ENCODE peak calls at places on chromosome 13, in ten cellular contexts. L is cardiac fibroblast; Z is T-helper 1 cell; Y is activated CD4-positive, alpha-beta T cell treated with anti-CD3 and anti-CD28 coated beads for 48 hours; E is stimulated activated CD4-positive, alpha-beta T cell treated with anti-CD3 and anti-CD28 coated beads, TNF-alpha, amount 100 ng/mL, for 24 hours; V is fibroblast of the aortic adventitia; N is CD8-positive, alpha-beta memory T cell; R is T-cell; B is upper lobe of right lung; C is DMS153. S is an unnamed sample.

GRCh38 chr13:25300861-25301346 is 521 bp upstream of the NUP58 start:
- DNase-seq in L (no peak), Z (no peak), Y (peak), E (no peak), V (no peak), N (peak), R (no peak), B (peak), C (no peak), S (no peak)

GRCh38 chr13:22866221-22866620 is 314.6 kb upstream of the SGCG start:
- DNase-seq in L (no peak), Z (no peak), Y (no peak), E (no peak), V (no peak), N (no peak), R (no peak), B (no peak), C (no peak), S (no peak)

GRCh38 chr13:38866649-38867048 is 124.0 kb downstream of the STOML3 start:
- DNase-seq in L (no peak), Z (no peak), Y (no peak), E (no peak), V (no peak), N (no peak), R (no peak), B (no peak), C (no peak), S (no peak)

GRCh38 chr13:98576215-98576945 is 527 bp downstream of the STK24 start:
- DNase-seq in L (peak), Z (no peak), Y (peak), E (no peak), V (no peak), N (peak), R (peak), B (peak), C (no peak), S (peak)

GRCh38 chr13:73449258-73449657 is 390.5 kb downstream of the KLF5 start:
- DNase-seq in L (no peak), Z (no peak), Y (no peak), E (no peak), V (peak), N (no peak), R (no peak), B (no peak), C (no peak), S (no peak)

GRCh38 chr13:101242720-101243119 is 173.6 kb downstream of the NALCN start:
- DNase-seq in L (no peak), Z (no peak), Y (no peak), E (no peak), V (no peak), N (no peak), R (no peak), B (no peak), C (no peak), S (no peak)

GRCh38 chr13:99281811-99282263 is 23.7 kb upstream of the GPR18 start:
- DNase-seq in L (no peak), Z (peak), Y (peak), E (no peak), V (no peak), N (peak), R (peak), B (peak), C (no peak), S (peak)

GRCh38 chr13:43933378-43933777 is 53.7 kb downstream of the LACC1 start:
- DNase-seq in L (no peak), Z (no peak), Y (no peak), E (no peak), V (no peak), N (no peak), R (no peak), B (no peak), C (no peak), S (no peak)

GRCh38 chr13:27833206-27833605 is 40.9 kb downstream of the GSX1 start:
- DNase-seq in L (no peak), Z (no peak), Y (no peak), E (no peak), V (no peak), N (no peak), R (no peak), B (no peak), C (no peak), S (no peak)

GRCh38 chr13:69474286-69474685 is 633.3 kb upstream of the ATXN8OS start:
- DNase-seq in L (no peak), Z (no peak), Y (no peak), E (no peak), V (no peak), N (no peak), R (no peak), B (no peak), C (no peak), S (no peak)

GRCh38 chr13:48542581-48543341 is 9.9 kb upstream of the RCBTB2 start:
- DNase-seq in L (peak), Z (no peak), Y (no peak), E (no peak), V (no peak), N (no peak), R (no peak), B (peak), C (peak), S (no peak)

GRCh38 chr13:24892844-24893243 is 128.9 kb downstream of the RNF17 start:
- DNase-seq in L (no peak), Z (no peak), Y (no peak), E (no peak), V (no peak), N (no peak), R (no peak), B (no peak), C (no peak), S (no peak)

GRCh38 chr13:30932481-30933333 is at the start of gene TEX26:
- DNase-seq in L (peak), Z (no peak), Y (no peak), E (no peak), V (no peak), N (no peak), R (no peak), B (no peak), C (no peak), S (no peak)

GRCh38 chr13:38483623-38484022 is 134.0 kb downstream of the UFM1 start:
- DNase-seq in L (no peak), Z (no peak), Y (no peak), E (no peak), V (no peak), N (no peak), R (no peak), B (no peak), C (no peak), S (no peak)

GRCh38 chr13:46885018-46885417 is 11.8 kb downstream of the HTR2A start:
- DNase-seq in L (no peak), Z (no peak), Y (no peak), E (no peak), V (no peak), N (no peak), R (no peak), B (no peak), C (no peak), S (no peak)

GRCh38 chr13:24063281-24063851 is 97.2 kb upstream of the SPATA13 start:
- DNase-seq in L (peak), Z (no peak), Y (peak), E (no peak), V (no peak), N (no peak), R (no peak), B (no peak), C (no peak), S (no peak)

GRCh38 chr13:26475176-26476110 is 82.0 kb upstream of the WASF3 start:
- DNase-seq in L (no peak), Z (no peak), Y (no peak), E (no peak), V (no peak), N (no peak), R (no peak), B (no peak), C (no peak), S (no peak)

GRCh38 chr13:70580825-70581224 is 472.6 kb upstream of the KLHL1 start:
- DNase-seq in L (no peak), Z (no peak), Y (no peak), E (no peak), V (no peak), N (no peak), R (no peak), B (no peak), C (no peak), S (no peak)

GRCh38 chr13:75319244-75319643 is 162.7 kb downstream of the TBC1D4 start:
- DNase-seq in L (no peak), Z (no peak), Y (no peak), E (no peak), V (no peak), N (no peak), R (no peak), B (no peak), C (no peak), S (no peak)

GRCh38 chr13:37442996-37443395 is 155.6 kb downstream of the POSTN start:
- DNase-seq in L (peak), Z (no peak), Y (no peak), E (no peak), V (no peak), N (no peak), R (no peak), B (no peak), C (no peak), S (no peak)

GRCh38 chr13:21142766-21143165 is 33.6 kb downstream of the SKA3 start:
- DNase-seq in L (no peak), Z (no peak), Y (no peak), E (no peak), V (no peak), N (no peak), R (no peak), B (no peak), C (no peak), S (no peak)

GRCh38 chr13:30033681-30034447 is 183.4 kb upstream of the UBL3 start:
- DNase-seq in L (peak), Z (no peak), Y (no peak), E (no peak), V (peak), N (no peak), R (no peak), B (no peak), C (no peak), S (no peak)

GRCh38 chr13:26529441-26529840 is 28.0 kb upstream of the WASF3 start:
- DNase-seq in L (peak), Z (no peak), Y (peak), E (no peak), V (peak), N (no peak), R (no peak), B (no peak), C (no peak), S (no peak)

GRCh38 chr13:33235078-33235477 is 50.5 kb downstream of the STARD13 start:
- DNase-seq in L (peak), Z (no peak), Y (no peak), E (no peak), V (peak), N (no peak), R (no peak), B (no peak), C (no peak), S (no peak)